ENCODE peak calls at places on chromosomes 7 and 10, in four cellular contexts. Y, S, R and O are unnamed samples.

GRCh38 chr10:21090609-21091082 is 193.5 kb upstream of the NEBL start:
- DNase-seq in Y (no peak), S (no peak), R (no peak), O (no peak)

GRCh38 chr10:132687181-132687892 is 98.6 kb downstream of the NKX6-2 start:
- DNase-seq in Y (no peak), S (peak; percentile 44), R (no peak), O (no peak)

GRCh38 chr10:28559661-28560060 is 26.7 kb downstream of the WAC start:
- DNase-seq in Y (no peak), S (no peak), R (peak; percentile 61), O (no peak)

GRCh38 chr10:88039496-88040200 is 176.2 kb downstream of the PTEN start:
- DNase-seq in Y (no peak), S (no peak), R (peak; percentile 75), O (peak; percentile 67)

GRCh38 chr7:20998309-20998708 is 211.6 kb upstream of the SP8 start:
- DNase-seq in Y (no peak), S (no peak), R (no peak), O (no peak)

GRCh38 chr10:52353960-52354394 is 39.9 kb downstream of the DKK1 start:
- DNase-seq in Y (peak; percentile 89), S (no peak), R (peak; percentile 36), O (peak; percentile 73)

GRCh38 chr7:35716038-35716803 is 21.3 kb upstream of the HERPUD2 start:
- DNase-seq in Y (no peak), S (no peak), R (peak; percentile 31), O (peak; percentile 54)

GRCh38 chr10:78149193-78149592 is 115.5 kb downstream of the RPS24 start:
- DNase-seq in Y (no peak), S (no peak), R (peak; percentile 12), O (peak; percentile 41)

GRCh38 chr7:88278881-88279280 is 27.8 kb downstream of the STEAP4 start:
- DNase-seq in Y (no peak), S (no peak), R (peak; percentile 27), O (no peak)

GRCh38 chr10:7159928-7160327 is 250.9 kb downstream of the SFMBT2 start:
- DNase-seq in Y (no peak), S (no peak), R (no peak), O (no peak)

GRCh38 chr7:46432666-46433065 is 511.6 kb upstream of the IGFBP3 start:
- DNase-seq in Y (peak; percentile 67), S (no peak), R (peak; percentile 39), O (peak; percentile 31)

GRCh38 chr7:138478499-138478908 is 18.4 kb downstream of the TRIM24 start:
- DNase-seq in Y (no peak), S (no peak), R (peak; percentile 8), O (no peak)

GRCh38 chr10:96416643-96417042 is 57.8 kb upstream of the OPALIN start:
- DNase-seq in Y (no peak), S (no peak), R (peak; percentile 14), O (no peak)

GRCh38 chr7:149624006-149624405 is 126.4 kb upstream of the ZNF746 start:
- DNase-seq in Y (no peak), S (peak; percentile 66), R (peak; percentile 25), O (peak; percentile 11)

GRCh38 chr10:8180348-8180747 is 125.9 kb downstream of the GATA3 start:
- DNase-seq in Y (no peak), S (no peak), R (no peak), O (no peak)